ENCODE peak calls at places on chromosomes 6 and 20, in four cellular contexts. One of them, this sample, is unnamed.
A peak's percentile ranks its signal among the peaks of the same experiment; 100 is the strongest.

GRCh38 chr6:138622967-138623366 is 123.7 kb upstream of the NHSL1 start:
- DNase-seq in HepG2: no peak
- DNase-seq in K562: no peak
- DNase-seq in GM12878: no peak
- DNase-seq in this sample: no peak

GRCh38 chr6:23420659-23421350 is 705.2 kb upstream of the NRSN1 start:
- DNase-seq in HepG2: no peak
- DNase-seq in K562: no peak
- DNase-seq in GM12878: no peak
- DNase-seq in this sample: no peak

GRCh38 chr20:58054744-58055373 is 173.6 kb downstream of the ANKRD60 start:
- DNase-seq in HepG2: no peak
- DNase-seq in K562: no peak
- DNase-seq in GM12878: no peak
- DNase-seq in this sample: no peak

GRCh38 chr6:39700362-39700761 is 24.8 kb downstream of the KIF6 start:
- DNase-seq in HepG2: no peak
- DNase-seq in K562: no peak
- DNase-seq in GM12878: no peak
- DNase-seq in this sample: no peak

GRCh38 chr6:10382322-10382721 is 32.6 kb downstream of the TFAP2A start:
- DNase-seq in HepG2: no peak
- DNase-seq in K562: no peak
- DNase-seq in GM12878: no peak
- DNase-seq in this sample: no peak

GRCh38 chr6:136427378-136427717 is 122.9 kb downstream of the MAP7 start:
- DNase-seq in HepG2: no peak
- DNase-seq in K562: no peak
- DNase-seq in GM12878: no peak
- DNase-seq in this sample: no peak

GRCh38 chr6:12785301-12785700 is 68.7 kb downstream of the PHACTR1 start:
- DNase-seq in HepG2: no peak
- DNase-seq in K562: no peak
- DNase-seq in GM12878: no peak
- DNase-seq in this sample: no peak

GRCh38 chr20:48217191-48217590 is 431.9 kb upstream of the SULF2 start:
- DNase-seq in HepG2: no peak
- DNase-seq in K562: no peak
- DNase-seq in GM12878: no peak
- DNase-seq in this sample: no peak

GRCh38 chr6:93423542-93423941 is 4.2 kb upstream of the EPHA7 start:
- DNase-seq in HepG2: peak; percentile 62
- DNase-seq in K562: no peak
- DNase-seq in GM12878: no peak
- DNase-seq in this sample: peak; percentile 34

GRCh38 chr6:34021001-34021838 is 124.7 kb downstream of the GRM4 start:
- DNase-seq in HepG2: no peak
- DNase-seq in K562: no peak
- DNase-seq in GM12878: no peak
- DNase-seq in this sample: no peak

GRCh38 chr20:10505320-10506226 is 70.5 kb downstream of the SLX4IP start:
- DNase-seq in HepG2: no peak
- DNase-seq in K562: no peak
- DNase-seq in GM12878: no peak
- DNase-seq in this sample: no peak

GRCh38 chr6:123965894-123966293 is 162.2 kb downstream of the NKAIN2 start:
- DNase-seq in HepG2: peak; percentile 35
- DNase-seq in K562: no peak
- DNase-seq in GM12878: no peak
- DNase-seq in this sample: peak; percentile 62

GRCh38 chr6:17725083-17725482 is 18.4 kb upstream of the NUP153 start:
- DNase-seq in HepG2: peak; percentile 82
- DNase-seq in K562: peak; percentile 44
- DNase-seq in GM12878: no peak
- DNase-seq in this sample: peak; percentile 47

GRCh38 chr6:137271245-137272183 is 52.3 kb upstream of the IFNGR1 start:
- DNase-seq in HepG2: peak; percentile 75
- DNase-seq in K562: no peak
- DNase-seq in GM12878: no peak
- DNase-seq in this sample: peak; percentile 49

GRCh38 chr6:119227377-119227776 is 122.2 kb downstream of the MAN1A1 start:
- DNase-seq in HepG2: peak; percentile 19
- DNase-seq in K562: no peak
- DNase-seq in GM12878: no peak
- DNase-seq in this sample: no peak

GRCh38 chr6:161273356-161273751 is 507 bp downstream of the AGPAT4 start:
- DNase-seq in HepG2: no peak
- DNase-seq in K562: peak; percentile 37
- DNase-seq in GM12878: no peak
- DNase-seq in this sample: no peak

GRCh38 chr6:49464691-49465090 is 1.5 kb downstream of the CENPQ start:
- DNase-seq in HepG2: no peak
- DNase-seq in K562: no peak
- DNase-seq in GM12878: no peak
- DNase-seq in this sample: no peak

GRCh38 chr6:43935921-43936320 is 165.9 kb downstream of the VEGFA start:
- DNase-seq in HepG2: no peak
- DNase-seq in K562: no peak
- DNase-seq in GM12878: no peak
- DNase-seq in this sample: no peak

GRCh38 chr6:34230653-34231351 is 5.9 kb upstream of the HMGA1 start:
- DNase-seq in HepG2: no peak
- DNase-seq in K562: no peak
- DNase-seq in GM12878: no peak
- DNase-seq in this sample: no peak

GRCh38 chr6:44268095-44268628 is 2.1 kb upstream of the TMEM151B start:
- DNase-seq in HepG2: peak; percentile 60
- DNase-seq in K562: peak; percentile 76
- DNase-seq in GM12878: no peak
- DNase-seq in this sample: peak; percentile 79

GRCh38 chr6:24426729-24427446 is 24.2 kb downstream of the MRS2 start:
- DNase-seq in HepG2: no peak
- DNase-seq in K562: no peak
- DNase-seq in GM12878: no peak
- DNase-seq in this sample: no peak

GRCh38 chr6:2744206-2744771 is 6.4 kb downstream of the MYLK4 start:
- DNase-seq in HepG2: no peak
- DNase-seq in K562: no peak
- DNase-seq in GM12878: no peak
- DNase-seq in this sample: no peak

GRCh38 chr6:105711216-105711615 is 308.3 kb upstream of the PREP start:
- DNase-seq in HepG2: no peak
- DNase-seq in K562: no peak
- DNase-seq in GM12878: no peak
- DNase-seq in this sample: no peak

GRCh38 chr6:116268589-116269293 is 11.0 kb downstream of the TSPYL1 start:
- DNase-seq in HepG2: peak; percentile 88
- DNase-seq in K562: peak; percentile 61
- DNase-seq in GM12878: no peak
- DNase-seq in this sample: peak; percentile 65

GRCh38 chr20:45892828-45893500 is 1.8 kb downstream of the CTSA start:
- DNase-seq in HepG2: no peak
- DNase-seq in K562: no peak
- DNase-seq in GM12878: no peak
- DNase-seq in this sample: no peak

GRCh38 chr6:49607391-49607982 is 29.2 kb downstream of the RHAG start:
- DNase-seq in HepG2: no peak
- DNase-seq in K562: no peak
- DNase-seq in GM12878: no peak
- DNase-seq in this sample: no peak

GRCh38 chr6:7086488-7086887 is 21.3 kb upstream of the RREB1 start:
- DNase-seq in HepG2: no peak
- DNase-seq in K562: no peak
- DNase-seq in GM12878: peak; percentile 66
- DNase-seq in this sample: no peak

GRCh38 chr6:106751501-106752252 is 122.3 kb downstream of the QRSL1 start:
- DNase-seq in HepG2: no peak
- DNase-seq in K562: no peak
- DNase-seq in GM12878: no peak
- DNase-seq in this sample: no peak

GRCh38 chr6:33950891-33951889 is 147.4 kb upstream of the MLN start:
- DNase-seq in HepG2: no peak
- DNase-seq in K562: no peak
- DNase-seq in GM12878: no peak
- DNase-seq in this sample: no peak

GRCh38 chr20:52941803-52942202 is 30.4 kb upstream of the TSHZ2 start:
- DNase-seq in HepG2: no peak
- DNase-seq in K562: no peak
- DNase-seq in GM12878: no peak
- DNase-seq in this sample: no peak

GRCh38 chr6:114304304-114304887 is 38.4 kb downstream of the HS3ST5 start:
- DNase-seq in HepG2: peak; percentile 19
- DNase-seq in K562: no peak
- DNase-seq in GM12878: no peak
- DNase-seq in this sample: no peak

GRCh38 chr6:72654101-72654618 is 32.3 kb downstream of the KCNQ5 start:
- DNase-seq in HepG2: no peak
- DNase-seq in K562: no peak
- DNase-seq in GM12878: no peak
- DNase-seq in this sample: no peak

GRCh38 chr6:110255356-110255755 is 75.1 kb downstream of the CDC40 start:
- DNase-seq in HepG2: no peak
- DNase-seq in K562: no peak
- DNase-seq in GM12878: no peak
- DNase-seq in this sample: peak; percentile 52

GRCh38 chr6:40011844-40012243 is 77.6 kb upstream of the MOCS1 start:
- DNase-seq in HepG2: no peak
- DNase-seq in K562: no peak
- DNase-seq in GM12878: no peak
- DNase-seq in this sample: no peak

GRCh38 chr6:156564128-156564806 is 212.9 kb upstream of the ARID1B start:
- DNase-seq in HepG2: peak; percentile 52
- DNase-seq in K562: peak; percentile 89
- DNase-seq in GM12878: peak; percentile 46
- DNase-seq in this sample: peak; percentile 89
- TF ChIP-seq BHLHE40 in HepG2: no peak
- TF ChIP-seq BHLHE40 in K562: peak; percentile 11
- TF ChIP-seq BHLHE40 in GM12878: no peak
- TF ChIP-seq BHLHE40 in this sample: no peak

DNA sequence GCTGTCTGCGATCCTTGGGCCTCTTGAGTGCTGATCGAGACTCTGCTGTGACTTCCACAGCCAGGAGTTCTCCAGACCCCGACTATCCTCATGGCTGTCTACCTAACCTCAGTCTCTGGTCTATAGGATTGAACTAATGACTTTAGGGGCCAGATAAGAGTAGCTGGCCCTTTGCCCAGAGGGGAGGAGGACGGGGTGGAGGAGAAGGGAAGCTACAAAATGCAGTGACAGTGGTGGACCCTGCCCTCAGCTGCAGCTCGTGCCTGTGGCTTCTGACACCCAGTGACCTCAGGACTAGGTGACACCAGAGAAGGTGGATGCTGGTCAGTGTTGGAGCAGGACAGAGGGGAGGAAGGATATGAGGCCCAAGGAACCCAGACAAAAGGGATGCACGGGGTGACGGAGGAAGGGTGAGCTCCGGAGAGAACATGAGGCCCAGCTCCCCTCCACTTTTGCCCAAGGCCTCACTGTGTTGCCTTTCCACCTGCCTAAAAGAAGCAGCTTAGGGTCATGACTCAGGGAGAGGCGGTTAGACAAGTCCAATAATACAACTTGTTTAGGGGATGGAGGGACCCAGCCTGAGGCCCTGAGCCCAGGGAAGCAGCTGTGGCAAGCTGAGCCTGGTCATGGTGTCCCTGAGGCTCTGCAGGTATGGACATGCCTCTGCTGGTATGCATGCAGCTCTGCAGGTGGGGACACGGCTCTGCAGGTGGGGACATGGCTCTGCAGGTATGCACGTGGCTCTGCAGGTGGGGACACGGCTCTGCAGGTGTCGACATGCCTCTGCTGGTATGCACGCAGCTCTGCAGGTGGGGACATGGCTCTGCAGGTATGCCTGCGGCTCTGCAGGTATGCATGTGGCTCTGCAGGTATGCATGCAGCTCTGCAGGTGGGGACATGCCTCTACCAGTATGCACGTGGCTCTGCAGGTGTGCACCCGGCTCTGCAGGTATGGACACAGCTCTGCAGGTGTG is 67.7 kb downstream of the SYNJ2 start:
- DNase-seq in HepG2: peak; percentile 91
- DNase-seq in K562: peak; percentile 52
- DNase-seq in GM12878: no peak
- DNase-seq in this sample: no peak
- TF ChIP-seq SP1 in HepG2: no peak
- TF ChIP-seq SP1 in K562: no peak
- TF ChIP-seq SP1 in GM12878: no peak
- TF ChIP-seq SP1 in this sample: no peak

DNA sequence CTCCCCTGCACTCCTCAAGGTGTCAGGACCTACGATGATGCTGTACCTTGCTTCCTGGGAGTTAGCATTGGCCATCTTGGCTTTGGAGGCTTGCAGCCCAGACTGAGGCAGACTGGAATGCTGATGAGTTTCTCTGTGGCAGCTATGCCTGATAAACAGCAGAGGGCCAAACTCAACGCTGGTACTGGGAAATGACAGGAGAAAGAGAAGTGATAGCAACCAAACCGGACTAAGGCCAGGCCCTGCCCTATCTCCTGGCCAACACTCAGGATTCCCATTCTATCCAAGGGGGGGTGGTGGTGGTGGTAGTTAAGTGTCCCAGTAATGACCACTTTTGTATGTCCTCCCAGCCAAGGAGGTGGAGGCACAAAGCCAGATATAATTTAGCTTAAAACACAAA is 90.0 kb upstream of the DTNBP1 start:
- DNase-seq in HepG2: peak; percentile 25
- DNase-seq in K562: peak; percentile 25
- DNase-seq in GM12878: no peak
- DNase-seq in this sample: peak; percentile 19
- TF ChIP-seq BHLHE40 in HepG2: no peak
- TF ChIP-seq BHLHE40 in K562: no peak
- TF ChIP-seq BHLHE40 in GM12878: no peak
- TF ChIP-seq BHLHE40 in this sample: no peak

GRCh38 chr20:49337357-49337756 is 59.5 kb upstream of the ZNFX1 start:
- DNase-seq in HepG2: no peak
- DNase-seq in K562: no peak
- DNase-seq in GM12878: no peak
- DNase-seq in this sample: no peak
- TF ChIP-seq SP1 in HepG2: no peak
- TF ChIP-seq SP1 in K562: no peak
- TF ChIP-seq SP1 in GM12878: no peak
- TF ChIP-seq SP1 in this sample: no peak

This sample was measured in HEK293T.